ENCODE peak calls at places on chromosomes 6 and 20, in four cellular contexts. N is cardiac muscle cell, T is breast epithelium, J is prostate gland. B is an unnamed sample.

GRCh38 chr6:30378290-30378937 is 33.5 kb downstream of the RPP21 start:
- DNase-seq in T (no peak), J (no peak), N (peak), B (peak)

GRCh38 chr6:89022747-89023289 is 57.7 kb upstream of the PNRC1 start:
- DNase-seq in J (peak), T (no peak), N (peak), B (peak)

GRCh38 chr6:34466242-34467185 is 638 bp downstream of the PACSIN1 start:
- DNase-seq in N (no peak), J (no peak), T (no peak), B (no peak)

GRCh38 chr6:109770047-109770446 is 79.0 kb downstream of the FIG4 start:
- DNase-seq in N (no peak), T (no peak), J (no peak), B (no peak)

GRCh38 chr6:17214106-17214505 is 67.1 kb upstream of the RBM24 start:
- DNase-seq in J (no peak), T (no peak), N (no peak), B (no peak)

GRCh38 chr6:75204959-75205775 is 686 bp downstream of the COL12A1 start:
- DNase-seq in N (peak), J (no peak), T (peak), B (peak)

GRCh38 chr20:59825944-59826759 is 107.3 kb downstream of the SYCP2 start:
- DNase-seq in J (peak), N (no peak), T (peak), B (no peak)

GRCh38 chr6:53361549-53362031 is 12.8 kb upstream of the ELOVL5 start:
- DNase-seq in N (peak), T (no peak), J (no peak), B (peak)

GRCh38 chr6:143601501-143601900 is 76.3 kb upstream of the PHACTR2 start:
- DNase-seq in N (no peak), J (no peak), T (no peak), B (no peak)

GRCh38 chr6:32047084-32047478 is 8.9 kb downstream of the CYP21A2 start:
- DNase-seq in N (peak), T (no peak), J (no peak), B (peak)

GRCh38 chr20:18527836-18528235 is 20.1 kb downstream of the SEC23B start:
- DNase-seq in N (no peak), T (no peak), J (no peak), B (peak)

GRCh38 chr6:23562554-23562953 is 563.5 kb upstream of the NRSN1 start:
- DNase-seq in N (no peak), J (no peak), T (no peak), B (no peak)

GRCh38 chr20:46182271-46182670 is 64.2 kb downstream of the CD40 start:
- DNase-seq in J (no peak), N (no peak), T (no peak), B (no peak)

GRCh38 chr6:144334150-144334708 is 49.1 kb downstream of the UTRN start:
- DNase-seq in T (no peak), J (no peak), N (no peak), B (no peak)

GRCh38 chr20:63100926-63101699 is 94.3 kb upstream of the BHLHE23 start:
- DNase-seq in N (no peak), T (peak), J (no peak), B (no peak)

GRCh38 chr20:39795401-39796272 is 833.5 kb downstream of the DHX35 start:
- DNase-seq in N (no peak), J (no peak), T (no peak), B (no peak)

GRCh38 chr6:19988555-19988954 is 151.4 kb downstream of the ID4 start:
- DNase-seq in T (no peak), J (no peak), N (peak), B (peak)

GRCh38 chr20:22474215-22474614 is 110.2 kb downstream of the FOXA2 start:
- DNase-seq in N (no peak), T (no peak), J (no peak), B (no peak)

GRCh38 chr6:44128020-44128917 is 915 bp downstream of the TMEM63B start:
- DNase-seq in T (peak), J (peak), N (peak), B (peak)

GRCh38 chr6:22113046-22113766 is 183.6 kb downstream of the PRL start:
- DNase-seq in N (peak), J (no peak), T (no peak), B (peak)

GRCh38 chr20:61933951-61934715 is 131.5 kb downstream of the TAF4 start:
- DNase-seq in N (no peak), J (no peak), T (peak), B (no peak)

GRCh38 chr20:51458751-51459439 is 83.6 kb downstream of the NFATC2 start:
- DNase-seq in J (no peak), T (no peak), N (no peak), B (no peak)

GRCh38 chr20:421685-422250 is 13.7 kb downstream of the RBCK1 start:
- DNase-seq in N (no peak), J (no peak), T (no peak), B (no peak)

GRCh38 chr6:132220800-132221199 is 180.5 kb downstream of the MOXD1 start:
- DNase-seq in T (no peak), J (no peak), N (no peak), B (no peak)

GRCh38 chr20:39264506-39265172 is 302.5 kb downstream of the DHX35 start:
- DNase-seq in T (peak), N (peak), J (peak), B (peak)

GRCh38 chr6:137025786-137026730 is 18.7 kb downstream of the IL20RA start:
- DNase-seq in T (no peak), J (peak), N (no peak), B (no peak)

GRCh38 chr20:13809373-13809772 is 24.5 kb downstream of the NDUFAF5 start:
- DNase-seq in N (no peak), J (no peak), T (no peak), B (no peak)

GRCh38 chr6:147546501-147547368 is 38.2 kb downstream of the SAMD5 start:
- DNase-seq in N (no peak), T (no peak), J (no peak), B (no peak)

GRCh38 chr6:17865798-17866725 is 121.4 kb downstream of the KIF13A start:
- DNase-seq in T (no peak), N (peak), J (peak), B (peak)

GRCh38 chr20:15487682-15488081 is 1085.6 kb downstream of the KIF16B start:
- DNase-seq in N (no peak), T (no peak), J (no peak), B (no peak)

GRCh38 chr6:149963212-149963461 is 606 bp upstream of the ULBP1 start:
- DNase-seq in N (peak), J (no peak), T (no peak), B (peak)

GRCh38 chr6:147564556-147564955 is 56.1 kb downstream of the SAMD5 start:
- DNase-seq in N (no peak), J (no peak), T (no peak), B (no peak)

GRCh38 chr6:155213611-155214372 is 50.0 kb upstream of the CLDN20 start:
- DNase-seq in T (no peak), N (no peak), J (no peak), B (no peak)

GRCh38 chr20:25540273-25540672 is 45.1 kb downstream of the NINL start:
- DNase-seq in T (no peak), J (no peak), N (no peak), B (peak)
- TF ChIP-seq CTCF in T (peak), J (peak), N (peak), B (peak)

GRCh38 chr6:39819676-39820075 is 27.5 kb downstream of the DAAM2 start:
- DNase-seq in T (no peak), J (no peak), N (no peak), B (no peak)

GRCh38 chr6:39821014-39821738 is 29.0 kb downstream of the DAAM2 start:
- DNase-seq in N (peak), T (no peak), J (no peak), B (no peak)

GRCh38 chr6:39819226-39819625 is 27.1 kb downstream of the DAAM2 start:
- DNase-seq in T (no peak), N (no peak), J (no peak), B (no peak)

GRCh38 chr6:39821739-39822532 is 29.8 kb downstream of the DAAM2 start:
- DNase-seq in J (no peak), N (peak), T (no peak), B (no peak)

DNA sequence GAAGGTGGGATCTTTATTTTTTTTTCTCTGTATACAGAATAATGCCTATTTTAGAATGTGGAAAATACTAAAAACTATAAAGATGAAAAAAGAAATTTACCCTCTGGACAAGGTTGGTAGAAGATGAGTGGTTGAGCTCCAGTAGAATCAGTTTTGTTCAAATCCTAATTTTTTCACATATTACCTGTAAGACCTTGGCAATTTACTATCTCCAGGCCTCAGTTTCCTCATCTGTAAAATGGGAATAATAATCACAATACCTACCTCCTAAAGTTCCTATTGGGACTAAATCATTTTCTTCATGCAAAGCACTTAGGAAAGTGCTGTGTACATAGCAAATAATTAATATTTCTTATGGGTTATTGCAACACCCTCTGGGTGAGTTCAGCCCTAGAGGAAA is 28.4 kb downstream of the DAAM2 start:
- DNase-seq in J (no peak), T (no peak), N (no peak), B (no peak)
- H3K4me3 ChIP-seq in J (no peak), T (no peak), N (no peak), B (peak)

GRCh38 chr20:12287575-12287974 is 369.9 kb downstream of the BTBD3 start:
- DNase-seq in T (no peak), J (peak), N (no peak), B (no peak)
- TF ChIP-seq CTCF in T (no peak), J (no peak), N (no peak), B (no peak)

DNA sequence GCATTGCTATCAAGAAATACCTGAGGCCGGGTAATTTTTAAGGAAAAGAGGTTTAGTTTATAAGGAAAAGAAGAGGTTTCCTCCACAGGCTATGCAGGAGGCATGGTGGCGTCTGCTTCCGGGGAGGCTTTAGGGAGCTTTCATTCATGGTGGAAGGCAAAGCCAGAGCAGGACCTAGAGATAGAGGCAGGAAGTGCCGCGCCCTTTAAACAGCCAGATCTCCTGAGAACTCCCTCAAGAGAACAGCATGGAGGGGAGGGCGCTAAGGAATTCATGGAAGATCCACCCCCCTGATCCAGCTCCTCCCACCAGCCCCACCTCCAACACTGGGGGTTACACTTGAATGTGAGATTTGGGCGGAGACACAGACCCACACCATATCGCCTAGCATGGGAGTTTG is 13.9 kb upstream of the DACT2 start:
- DNase-seq in T (no peak), J (no peak), N (no peak), B (no peak)
- H3K4me3 ChIP-seq in T (no peak), J (no peak), N (no peak), B (no peak)

GRCh38 chr6:76697585-76697984 is 625.1 kb upstream of the IMPG1 start:
- DNase-seq in T (no peak), N (peak), J (no peak), B (peak)
- TF ChIP-seq CTCF in T (no peak), N (peak), J (no peak), B (no peak)

GRCh38 chr20:49560646-49561045 is 7.3 kb downstream of the PTGIS start:
- DNase-seq in N (no peak), J (no peak), T (no peak), B (no peak)
- H3K4me3 ChIP-seq in N (no peak), J (no peak), T (no peak), B (no peak)

GRCh38 chr20:40880063-40880715 is 148.4 kb upstream of the TOP1 start:
- DNase-seq in T (no peak), J (no peak), N (no peak), B (no peak)
- TF ChIP-seq CTCF in T (no peak), J (no peak), N (no peak), B (no peak)

DNA sequence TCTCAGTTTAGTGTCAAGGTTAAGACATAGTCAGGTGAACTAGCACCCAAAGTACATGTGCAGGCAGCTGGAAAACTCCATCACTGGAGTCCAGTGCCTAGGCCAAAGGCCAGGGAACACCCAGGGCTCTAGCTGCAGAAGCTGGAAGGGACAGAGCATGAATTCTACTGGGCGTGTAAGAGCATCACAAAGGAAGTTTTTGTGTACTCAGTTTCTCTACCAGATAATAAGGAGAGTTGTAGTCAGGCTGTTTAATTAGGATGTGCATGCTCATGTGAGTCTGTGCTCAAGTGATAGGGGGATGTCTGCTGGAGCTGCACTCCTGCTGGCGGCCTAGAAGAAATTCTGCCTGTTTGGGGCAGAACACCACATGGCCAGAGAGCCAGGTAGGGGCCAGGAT is 8.1 kb downstream of the L3MBTL1 start:
- DNase-seq in J (no peak), T (no peak), N (no peak), B (no peak)
- H3K4me3 ChIP-seq in J (no peak), T (peak), N (peak), B (no peak)

B was measured in cardiac fibroblast.